ENCODE peak calls at places on chromosomes 12 and 14, in ten cellular contexts. One of them, this sample, is unnamed.

GRCh38 chr14:32225378-32225920 is 22.4 kb upstream of the RNU6-8 start:
- DNase-seq in gastrocnemius medialis: no peak
- DNase-seq in hypothalamus: no peak
- DNase-seq in neural crest cell: no peak
- DNase-seq in left lung: no peak
- DNase-seq in CD8-positive, alpha-beta memory T cell: no peak
- DNase-seq in stimulated activated CD8-positive, alpha-beta memory T cell treated with anti-CD3 and anti-CD28 coated beads, Interleukin-12 subunit alpha, Interleukin-12 subunit beta, amount 100 ng/mL, for 1 hour: no peak
- DNase-seq in caudate nucleus: no peak
- DNase-seq in KG1: no peak
- DNase-seq in hepatocyte: no peak
- DNase-seq in this sample: no peak

GRCh38 chr14:32453857-32454810 is 125.0 kb downstream of the AKAP6 start:
- DNase-seq in gastrocnemius medialis: no peak
- DNase-seq in hypothalamus: no peak
- DNase-seq in neural crest cell: no peak
- DNase-seq in left lung: no peak
- DNase-seq in CD8-positive, alpha-beta memory T cell: no peak
- DNase-seq in stimulated activated CD8-positive, alpha-beta memory T cell treated with anti-CD3 and anti-CD28 coated beads, Interleukin-12 subunit alpha, Interleukin-12 subunit beta, amount 100 ng/mL, for 1 hour: no peak
- DNase-seq in caudate nucleus: no peak
- DNase-seq in KG1: no peak
- DNase-seq in hepatocyte: peak; percentile 22
- DNase-seq in this sample: no peak

GRCh38 chr14:61267336-61267735 is 13.8 kb downstream of the TMEM30B start:
- DNase-seq in gastrocnemius medialis: no peak
- DNase-seq in hypothalamus: no peak
- DNase-seq in neural crest cell: no peak
- DNase-seq in left lung: no peak
- DNase-seq in CD8-positive, alpha-beta memory T cell: no peak
- DNase-seq in stimulated activated CD8-positive, alpha-beta memory T cell treated with anti-CD3 and anti-CD28 coated beads, Interleukin-12 subunit alpha, Interleukin-12 subunit beta, amount 100 ng/mL, for 1 hour: no peak
- DNase-seq in caudate nucleus: no peak
- DNase-seq in KG1: no peak
- DNase-seq in hepatocyte: no peak
- DNase-seq in this sample: peak; percentile 32

GRCh38 chr12:104201238-104202001 is 14.2 kb upstream of the TXNRD1 start:
- DNase-seq in gastrocnemius medialis: peak; percentile 25
- DNase-seq in hypothalamus: no peak
- DNase-seq in neural crest cell: peak; percentile 35
- DNase-seq in left lung: no peak
- DNase-seq in CD8-positive, alpha-beta memory T cell: peak; percentile 48
- DNase-seq in stimulated activated CD8-positive, alpha-beta memory T cell treated with anti-CD3 and anti-CD28 coated beads, Interleukin-12 subunit alpha, Interleukin-12 subunit beta, amount 100 ng/mL, for 1 hour: peak; percentile 22
- DNase-seq in caudate nucleus: no peak
- DNase-seq in KG1: peak; percentile 43
- DNase-seq in hepatocyte: peak; percentile 58
- DNase-seq in this sample: peak; percentile 84

GRCh38 chr12:108419949-108420348 is 80.8 kb upstream of the CMKLR1 start:
- DNase-seq in gastrocnemius medialis: no peak
- DNase-seq in hypothalamus: no peak
- DNase-seq in neural crest cell: no peak
- DNase-seq in left lung: no peak
- DNase-seq in CD8-positive, alpha-beta memory T cell: no peak
- DNase-seq in stimulated activated CD8-positive, alpha-beta memory T cell treated with anti-CD3 and anti-CD28 coated beads, Interleukin-12 subunit alpha, Interleukin-12 subunit beta, amount 100 ng/mL, for 1 hour: no peak
- DNase-seq in caudate nucleus: no peak
- DNase-seq in KG1: no peak
- DNase-seq in hepatocyte: no peak
- DNase-seq in this sample: no peak

GRCh38 chr12:8156416-8156815 is 399 bp upstream of the ZNF705A start:
- DNase-seq in gastrocnemius medialis: no peak
- DNase-seq in hypothalamus: no peak
- DNase-seq in neural crest cell: no peak
- DNase-seq in left lung: no peak
- DNase-seq in CD8-positive, alpha-beta memory T cell: no peak
- DNase-seq in stimulated activated CD8-positive, alpha-beta memory T cell treated with anti-CD3 and anti-CD28 coated beads, Interleukin-12 subunit alpha, Interleukin-12 subunit beta, amount 100 ng/mL, for 1 hour: no peak
- DNase-seq in caudate nucleus: no peak
- DNase-seq in KG1: no peak
- DNase-seq in hepatocyte: no peak
- DNase-seq in this sample: peak; percentile 17

GRCh38 chr12:102848832-102849231 is 68.2 kb downstream of the PAH start:
- DNase-seq in gastrocnemius medialis: no peak
- DNase-seq in hypothalamus: no peak
- DNase-seq in neural crest cell: no peak
- DNase-seq in left lung: no peak
- DNase-seq in CD8-positive, alpha-beta memory T cell: no peak
- DNase-seq in stimulated activated CD8-positive, alpha-beta memory T cell treated with anti-CD3 and anti-CD28 coated beads, Interleukin-12 subunit alpha, Interleukin-12 subunit beta, amount 100 ng/mL, for 1 hour: no peak
- DNase-seq in caudate nucleus: no peak
- DNase-seq in KG1: no peak
- DNase-seq in hepatocyte: no peak
- DNase-seq in this sample: no peak

GRCh38 chr14:68759912-68760311 is 33.0 kb downstream of the ZFP36L1 start:
- DNase-seq in gastrocnemius medialis: no peak
- DNase-seq in hypothalamus: no peak
- DNase-seq in neural crest cell: no peak
- DNase-seq in left lung: no peak
- DNase-seq in CD8-positive, alpha-beta memory T cell: no peak
- DNase-seq in stimulated activated CD8-positive, alpha-beta memory T cell treated with anti-CD3 and anti-CD28 coated beads, Interleukin-12 subunit alpha, Interleukin-12 subunit beta, amount 100 ng/mL, for 1 hour: no peak
- DNase-seq in caudate nucleus: no peak
- DNase-seq in KG1: no peak
- DNase-seq in hepatocyte: no peak
- DNase-seq in this sample: no peak

GRCh38 chr14:38522724-38523123 is 266.8 kb upstream of the CLEC14A start:
- DNase-seq in gastrocnemius medialis: no peak
- DNase-seq in hypothalamus: no peak
- DNase-seq in neural crest cell: no peak
- DNase-seq in left lung: peak; percentile 32
- DNase-seq in CD8-positive, alpha-beta memory T cell: no peak
- DNase-seq in stimulated activated CD8-positive, alpha-beta memory T cell treated with anti-CD3 and anti-CD28 coated beads, Interleukin-12 subunit alpha, Interleukin-12 subunit beta, amount 100 ng/mL, for 1 hour: no peak
- DNase-seq in caudate nucleus: no peak
- DNase-seq in KG1: no peak
- DNase-seq in hepatocyte: no peak
- DNase-seq in this sample: no peak

GRCh38 chr12:78204926-78205325 is 374.2 kb downstream of the NAV3 start:
- DNase-seq in gastrocnemius medialis: no peak
- DNase-seq in hypothalamus: no peak
- DNase-seq in neural crest cell: no peak
- DNase-seq in left lung: no peak
- DNase-seq in CD8-positive, alpha-beta memory T cell: no peak
- DNase-seq in stimulated activated CD8-positive, alpha-beta memory T cell treated with anti-CD3 and anti-CD28 coated beads, Interleukin-12 subunit alpha, Interleukin-12 subunit beta, amount 100 ng/mL, for 1 hour: no peak
- DNase-seq in caudate nucleus: no peak
- DNase-seq in KG1: no peak
- DNase-seq in hepatocyte: no peak
- DNase-seq in this sample: no peak

GRCh38 chr14:75373616-75374015 is 54.2 kb upstream of the JDP2 start:
- DNase-seq in gastrocnemius medialis: no peak
- DNase-seq in hypothalamus: no peak
- DNase-seq in neural crest cell: no peak
- DNase-seq in left lung: no peak
- DNase-seq in CD8-positive, alpha-beta memory T cell: no peak
- DNase-seq in stimulated activated CD8-positive, alpha-beta memory T cell treated with anti-CD3 and anti-CD28 coated beads, Interleukin-12 subunit alpha, Interleukin-12 subunit beta, amount 100 ng/mL, for 1 hour: no peak
- DNase-seq in caudate nucleus: no peak
- DNase-seq in KG1: no peak
- DNase-seq in hepatocyte: no peak
- DNase-seq in this sample: no peak

GRCh38 chr12:10501031-10501430 is 4.7 kb upstream of the EIF2S3B start:
- DNase-seq in gastrocnemius medialis: no peak
- DNase-seq in hypothalamus: no peak
- DNase-seq in neural crest cell: no peak
- DNase-seq in left lung: no peak
- DNase-seq in CD8-positive, alpha-beta memory T cell: peak; percentile 5
- DNase-seq in stimulated activated CD8-positive, alpha-beta memory T cell treated with anti-CD3 and anti-CD28 coated beads, Interleukin-12 subunit alpha, Interleukin-12 subunit beta, amount 100 ng/mL, for 1 hour: no peak
- DNase-seq in caudate nucleus: no peak
- DNase-seq in KG1: no peak
- DNase-seq in hepatocyte: no peak
- DNase-seq in this sample: peak; percentile 25

GRCh38 chr14:91400696-91401095 is 16.9 kb downstream of the CCDC88C start:
- DNase-seq in gastrocnemius medialis: no peak
- DNase-seq in hypothalamus: no peak
- DNase-seq in neural crest cell: no peak
- DNase-seq in left lung: no peak
- DNase-seq in CD8-positive, alpha-beta memory T cell: no peak
- DNase-seq in stimulated activated CD8-positive, alpha-beta memory T cell treated with anti-CD3 and anti-CD28 coated beads, Interleukin-12 subunit alpha, Interleukin-12 subunit beta, amount 100 ng/mL, for 1 hour: no peak
- DNase-seq in caudate nucleus: no peak
- DNase-seq in KG1: peak; percentile 4
- DNase-seq in hepatocyte: no peak
- DNase-seq in this sample: peak; percentile 32

GRCh38 chr14:61593330-61593729 is 102.0 kb upstream of the HIF1A start:
- DNase-seq in gastrocnemius medialis: no peak
- DNase-seq in hypothalamus: no peak
- DNase-seq in neural crest cell: no peak
- DNase-seq in left lung: no peak
- DNase-seq in CD8-positive, alpha-beta memory T cell: no peak
- DNase-seq in stimulated activated CD8-positive, alpha-beta memory T cell treated with anti-CD3 and anti-CD28 coated beads, Interleukin-12 subunit alpha, Interleukin-12 subunit beta, amount 100 ng/mL, for 1 hour: no peak
- DNase-seq in caudate nucleus: no peak
- DNase-seq in KG1: no peak
- DNase-seq in hepatocyte: no peak
- DNase-seq in this sample: peak; percentile 41

GRCh38 chr12:63098851-63099250 is 52.1 kb downstream of the AVPR1A start:
- DNase-seq in gastrocnemius medialis: no peak
- DNase-seq in hypothalamus: no peak
- DNase-seq in neural crest cell: no peak
- DNase-seq in left lung: no peak
- DNase-seq in CD8-positive, alpha-beta memory T cell: no peak
- DNase-seq in stimulated activated CD8-positive, alpha-beta memory T cell treated with anti-CD3 and anti-CD28 coated beads, Interleukin-12 subunit alpha, Interleukin-12 subunit beta, amount 100 ng/mL, for 1 hour: no peak
- DNase-seq in caudate nucleus: no peak
- DNase-seq in KG1: no peak
- DNase-seq in hepatocyte: peak; percentile 22
- DNase-seq in this sample: peak; percentile 45

GRCh38 chr14:61527325-61528100 is 167.8 kb upstream of the HIF1A start:
- DNase-seq in gastrocnemius medialis: no peak
- DNase-seq in hypothalamus: no peak
- DNase-seq in neural crest cell: no peak
- DNase-seq in left lung: no peak
- DNase-seq in CD8-positive, alpha-beta memory T cell: no peak
- DNase-seq in stimulated activated CD8-positive, alpha-beta memory T cell treated with anti-CD3 and anti-CD28 coated beads, Interleukin-12 subunit alpha, Interleukin-12 subunit beta, amount 100 ng/mL, for 1 hour: no peak
- DNase-seq in caudate nucleus: no peak
- DNase-seq in KG1: no peak
- DNase-seq in hepatocyte: peak; percentile 61
- DNase-seq in this sample: peak; percentile 85

GRCh38 chr12:110079477-110080400 is 31.4 kb upstream of the C12orf76 start:
- DNase-seq in gastrocnemius medialis: peak; percentile 17
- DNase-seq in hypothalamus: peak; percentile 55
- DNase-seq in neural crest cell: no peak
- DNase-seq in left lung: peak; percentile 64
- DNase-seq in CD8-positive, alpha-beta memory T cell: peak; percentile 75
- DNase-seq in stimulated activated CD8-positive, alpha-beta memory T cell treated with anti-CD3 and anti-CD28 coated beads, Interleukin-12 subunit alpha, Interleukin-12 subunit beta, amount 100 ng/mL, for 1 hour: peak; percentile 50
- DNase-seq in caudate nucleus: peak; percentile 66
- DNase-seq in KG1: peak; percentile 77
- DNase-seq in hepatocyte: peak; percentile 13
- DNase-seq in this sample: no peak

This sample was measured in PC-3.